ENCODE peak calls at places on chromosomes 12 and 14, in eight cellular contexts. Y, J, C, Q, N, I, O and T are unnamed samples.

GRCh38 chr14:77139022-77139421 is 2.6 kb downstream of the ZDHHC22 start:
- DNase-seq in J (peak), I (no peak), Q (no peak), C (no peak), O (no peak), N (no peak), Y (no peak), T (no peak)

GRCh38 chr12:42104087-42104486 is 40.6 kb downstream of the GXYLT1 start:
- DNase-seq in O (no peak), N (no peak), I (no peak), Y (no peak), J (no peak), C (no peak), Q (no peak), T (no peak)

GRCh38 chr14:95689441-95689840 is 3.2 kb downstream of the TCL1B start:
- DNase-seq in I (no peak), J (no peak), C (no peak), N (no peak), O (no peak), Y (no peak), Q (no peak), T (no peak)

GRCh38 chr14:37223947-37224474 is 26.3 kb downstream of the MIPOL1 start:
- DNase-seq in I (peak), C (no peak), J (no peak), Q (no peak), O (no peak), N (no peak), Y (no peak), T (no peak)

GRCh38 chr12:44816446-44817017 is 59.6 kb downstream of the NELL2 start:
- DNase-seq in N (no peak), O (no peak), I (no peak), C (no peak), Y (no peak), Q (no peak), J (no peak), T (no peak)

GRCh38 chr14:102803139-102803538 is 25.9 kb downstream of the TRAF3 start:
- DNase-seq in J (no peak), Q (no peak), Y (no peak), I (no peak), O (no peak), N (no peak), C (no peak), T (no peak)

GRCh38 chr14:25406818-25407217 is 356.9 kb upstream of the STXBP6 start:
- DNase-seq in J (no peak), I (peak), N (peak), Y (peak), C (peak), O (no peak), Q (peak), T (no peak)

GRCh38 chr12:65164774-65165173 is 4.6 kb upstream of the LEMD3 start:
- DNase-seq in J (no peak), O (no peak), Q (no peak), I (no peak), Y (no peak), C (no peak), N (no peak), T (no peak)

GRCh38 chr12:63079791-63080395 is 71.1 kb downstream of the AVPR1A start:
- DNase-seq in J (no peak), Q (no peak), I (no peak), Y (peak), C (no peak), N (no peak), O (no peak), T (no peak)

GRCh38 chr12:118376089-118377004 is at the start of gene SUDS3:
- DNase-seq in N (peak), O (peak), Y (peak), C (peak), Q (peak), I (peak), J (peak), T (peak)

GRCh38 chr14:36264107-36264506 is 56.3 kb downstream of the MBIP start:
- DNase-seq in C (no peak), N (no peak), J (no peak), Y (no peak), O (no peak), I (no peak), Q (no peak), T (no peak)

GRCh38 chr12:109952160-109952858 is 43.9 kb downstream of the GIT2 start:
- DNase-seq in C (no peak), O (no peak), Q (no peak), J (no peak), I (no peak), N (no peak), Y (no peak), T (no peak)

GRCh38 chr12:117032593-117033381 is 66.4 kb downstream of the TESC start:
- DNase-seq in C (no peak), N (peak), I (no peak), Y (no peak), J (no peak), O (no peak), Q (no peak), T (no peak)

GRCh38 chr12:116171549-116171948 is 105.9 kb downstream of the MED13L start:
- DNase-seq in Y (no peak), J (no peak), Q (no peak), C (no peak), O (no peak), N (peak), I (peak), T (no peak)

GRCh38 chr12:86914716-86915115 is 658.5 kb upstream of the MGAT4C start:
- DNase-seq in J (no peak), N (peak), Q (peak), O (no peak), C (peak), I (peak), Y (peak), T (no peak)

GRCh38 chr14:33598582-33598981 is 352.3 kb downstream of the EGLN3 start:
- DNase-seq in O (no peak), J (no peak), Y (no peak), C (no peak), N (no peak), I (no peak), Q (no peak), T (no peak)

GRCh38 chr14:94538070-94538740 is 23.0 kb upstream of the SERPINA4 start:
- DNase-seq in N (no peak), Y (no peak), J (no peak), O (no peak), C (no peak), I (no peak), Q (no peak), T (no peak)

GRCh38 chr14:23130875-23131274 is 11.8 kb upstream of the CEBPE start:
- DNase-seq in Y (no peak), C (no peak), I (no peak), O (peak), Q (peak), J (no peak), N (peak), T (peak)

GRCh38 chr12:92178340-92178739 is 32.7 kb upstream of the BTG1 start:
- DNase-seq in O (no peak), J (no peak), Q (no peak), C (no peak), N (no peak), I (no peak), Y (no peak), T (no peak)

GRCh38 chr14:37196604-37197420 is 925 bp upstream of the MIPOL1 start:
- DNase-seq in C (no peak), Y (no peak), I (peak), N (no peak), J (no peak), Q (no peak), O (no peak), T (no peak)

GRCh38 chr12:95724767-95725166 is 65.8 kb downstream of the NTN4 start:
- DNase-seq in J (no peak), I (no peak), Y (no peak), N (no peak), Q (no peak), O (no peak), C (no peak), T (no peak)

GRCh38 chr12:126353604-126354003 is 1288.4 kb downstream of the AACS start:
- DNase-seq in Y (no peak), O (no peak), N (no peak), I (peak), C (no peak), J (no peak), Q (no peak), T (no peak)

GRCh38 chr14:33463731-33464130 is 487.1 kb downstream of the EGLN3 start:
- DNase-seq in Y (no peak), N (no peak), J (no peak), I (no peak), Q (no peak), C (no peak), O (no peak), T (no peak)

GRCh38 chr12:9227953-9228352 is 19.8 kb upstream of the PZP start:
- DNase-seq in C (no peak), J (no peak), Q (no peak), N (no peak), O (no peak), I (no peak), Y (no peak), T (no peak)

GRCh38 chr12:112812598-112813406 is 21.3 kb downstream of the RPH3A start:
- DNase-seq in N (no peak), C (no peak), J (no peak), O (no peak), Q (no peak), I (no peak), Y (no peak), T (no peak)

GRCh38 chr14:76686646-76687045 is 74.6 kb upstream of the VASH1 start:
- DNase-seq in Y (no peak), C (no peak), O (no peak), N (no peak), J (no peak), I (no peak), Q (no peak), T (no peak)

GRCh38 chr12:2288001-2288400 is 235.2 kb downstream of the CACNA1C start:
- DNase-seq in N (no peak), Q (peak), I (no peak), J (peak), C (no peak), Y (no peak), O (no peak), T (no peak)

DNA sequence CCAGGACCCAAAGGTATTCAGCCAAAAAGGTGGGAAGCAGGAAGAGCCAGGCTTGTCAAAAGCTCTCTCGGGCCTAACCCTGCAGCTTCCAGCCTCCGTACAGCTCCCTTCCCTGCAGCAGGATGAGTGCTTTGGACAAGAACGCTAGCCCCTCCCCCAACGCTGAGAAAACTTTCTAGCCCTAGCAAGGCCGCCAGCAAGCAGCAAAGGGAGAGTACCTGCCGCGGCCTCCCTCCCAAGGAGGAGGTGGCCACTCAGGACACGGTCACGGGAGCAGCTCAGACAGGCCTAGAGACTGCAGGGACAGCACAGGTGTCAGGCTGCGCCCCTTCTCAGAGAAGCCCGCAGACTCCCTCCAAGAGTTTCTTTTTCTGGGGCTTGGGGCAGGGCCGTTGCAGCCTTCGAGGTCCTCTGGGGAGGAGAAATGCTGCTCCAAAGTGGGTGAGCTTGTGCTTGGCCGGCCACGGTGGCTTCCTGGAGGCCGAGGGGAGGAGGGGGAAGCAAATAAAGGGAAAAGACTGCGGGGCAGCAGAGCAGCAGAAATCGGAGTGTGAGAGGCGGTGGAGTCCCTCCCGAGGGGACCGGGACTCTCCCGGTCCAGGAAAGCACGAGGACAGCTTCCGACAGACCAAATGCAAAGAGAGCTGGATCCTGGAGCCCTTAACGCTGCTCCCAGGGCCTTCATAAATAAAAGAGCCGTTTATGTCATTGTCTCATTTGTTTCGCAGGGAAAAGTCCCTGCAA is 4.0 kb upstream of the PNMA1 start:
- DNase-seq in I (no peak), C (no peak), Y (peak), Q (no peak), J (peak), O (no peak), N (no peak), T (no peak)
- H3K27ac ChIP-seq in I (no peak), C (no peak), Y (no peak), Q (no peak), J (no peak), O (peak), N (no peak), T (no peak)

GRCh38 chr12:57726151-57726883 is 12.2 kb downstream of the AGAP2 start:
- DNase-seq in N (peak), Y (peak), I (peak), Q (no peak), O (peak), C (peak), J (peak), T (peak)

GRCh38 chr12:57727758-57728395 is 10.7 kb downstream of the AGAP2 start:
- DNase-seq in C (no peak), I (no peak), Q (no peak), N (no peak), O (no peak), Y (no peak), J (no peak), T (no peak)

GRCh38 chr12:57724936-57725740 is 13.4 kb downstream of the AGAP2 start:
- DNase-seq in O (no peak), C (no peak), J (no peak), Q (no peak), I (no peak), N (no peak), Y (no peak), T (no peak)

GRCh38 chr12:57725851-57726150 is 12.7 kb downstream of the AGAP2 start:
- DNase-seq in Q (no peak), O (no peak), N (no peak), Y (no peak), I (no peak), J (no peak), C (no peak), T (no peak)

DNA sequence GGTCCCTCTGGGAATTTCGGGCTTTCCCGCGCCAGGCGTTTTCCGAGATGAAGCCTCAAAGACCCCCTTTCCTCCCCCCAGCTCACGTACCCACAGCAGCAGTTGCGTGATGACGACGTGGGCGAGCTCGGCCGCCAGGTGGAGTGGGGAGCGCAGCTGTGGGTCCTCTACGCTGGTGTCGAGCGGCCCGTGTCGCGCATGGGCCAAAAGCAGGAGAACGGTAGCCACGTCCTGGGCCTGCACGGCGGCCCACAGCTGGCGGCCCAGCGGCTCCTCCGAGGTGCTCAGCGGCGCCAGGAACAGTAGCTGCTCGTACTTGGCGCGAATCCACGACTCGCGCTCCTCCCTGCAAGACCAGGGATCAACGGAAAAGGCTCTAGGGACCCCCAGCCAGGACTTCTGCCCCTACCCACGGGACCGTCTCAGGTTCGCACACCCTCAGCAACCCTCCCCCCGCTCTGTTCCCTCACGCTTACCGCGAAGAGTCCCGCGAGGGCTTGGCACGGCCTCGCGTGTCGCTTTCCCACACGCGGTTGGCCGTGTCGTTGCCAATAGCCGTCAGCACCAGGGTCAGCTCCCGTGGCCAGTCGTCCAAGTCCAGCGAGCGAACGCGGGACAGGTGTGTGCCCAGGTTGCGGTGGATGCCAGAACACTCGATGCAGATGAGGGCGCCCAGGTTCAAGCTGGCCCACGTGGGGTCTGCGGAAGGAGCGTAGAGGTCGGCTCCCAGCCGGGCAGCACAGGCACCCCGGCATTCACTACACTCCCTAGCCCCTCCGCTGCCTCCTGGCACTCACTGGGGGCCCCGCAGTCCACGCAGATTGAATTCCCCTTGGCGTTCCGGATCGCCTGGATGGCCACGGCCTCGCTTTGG is 11.4 kb downstream of the AGAP2 start:
- DNase-seq in J (peak), N (peak), C (no peak), I (no peak), O (peak), Q (no peak), Y (no peak), T (peak)
- TF ChIP-seq CTCF in J (peak), N (peak), C (peak), I (peak), O (peak), Q (no peak), Y (peak), T (peak)

GRCh38 chr12:31931796-31932715 is 27.2 kb upstream of the RESF1 start:
- DNase-seq in N (no peak), I (no peak), Y (no peak), C (no peak), J (no peak), Q (no peak), O (no peak), T (no peak)

GRCh38 chr12:31928246-31929139 is 30.7 kb upstream of the RESF1 start:
- DNase-seq in O (no peak), Y (no peak), Q (no peak), I (no peak), C (no peak), N (peak), J (no peak), T (no peak)

DNA sequence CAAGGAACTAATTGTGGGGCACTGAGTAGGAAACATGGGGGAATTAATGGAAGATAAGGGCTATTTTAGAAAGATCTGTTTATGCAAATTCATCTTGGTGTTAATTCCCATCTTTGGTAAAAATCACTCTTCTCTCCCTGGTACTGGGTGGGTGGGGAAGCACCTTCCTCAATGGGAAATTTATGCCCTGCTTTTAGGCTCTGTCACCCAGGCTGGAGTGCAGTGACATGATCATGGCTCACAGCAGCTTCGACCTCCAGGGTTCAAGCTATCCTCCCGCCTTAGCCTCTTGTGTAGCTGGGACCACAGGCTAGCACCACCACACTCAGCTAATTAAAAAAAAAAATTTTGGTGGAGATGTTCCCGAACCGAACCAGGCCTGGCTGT is 30.1 kb upstream of the RESF1 start:
- DNase-seq in I (no peak), C (no peak), J (no peak), Y (no peak), O (no peak), N (no peak), Q (no peak), T (no peak)
- H3K27ac ChIP-seq in I (no peak), C (no peak), J (peak), Y (no peak), O (no peak), N (no peak), Q (no peak), T (no peak)

GRCh38 chr12:46818654-46819053 is 7.1 kb downstream of the SLC38A4 start:
- DNase-seq in O (no peak), J (no peak), Q (no peak), C (no peak), I (no peak), N (no peak), Y (no peak), T (no peak)
- TF ChIP-seq CTCF in O (no peak), J (no peak), Q (no peak), C (no peak), I (no peak), N (no peak), Y (no peak), T (no peak)